ENCODE peak calls at places on chromosomes 6 and 20, in six cellular contexts. U is activated B cell treated with CpG ODN at 0.5 μM for 24 hours, C is body of pancreas, B is upper lobe of left lung, S is upper lobe of right lung, T is GM12865. G is an unnamed sample.

GRCh38 chr20:23517719-23518118 is 26.8 kb downstream of the CST8 start:
- DNase-seq in U (no peak), C (no peak), B (no peak), S (no peak), T (no peak), G (no peak)

GRCh38 chr20:853406-853996 is 20.0 kb downstream of the FAM110A start:
- DNase-seq in U (no peak), C (no peak), B (no peak), S (no peak), T (no peak), G (no peak)

GRCh38 chr20:13338097-13338661 is 117.1 kb downstream of the ISM1 start:
- DNase-seq in U (no peak), C (no peak), B (no peak), S (no peak), T (no peak), G (no peak)

GRCh38 chr6:124869412-124869811 is 92.8 kb upstream of the RNF217 start:
- DNase-seq in U (no peak), C (no peak), B (no peak), S (no peak), T (no peak), G (no peak)

GRCh38 chr20:37529968-37530600 is 2.4 kb upstream of the BLCAP start:
- DNase-seq in U (no peak), C (no peak), B (no peak), S (no peak), T (no peak), G (peak; percentile 35)

GRCh38 chr6:38522322-38522721 is 117.4 kb downstream of the BTBD9 start:
- DNase-seq in U (no peak), C (peak; percentile 20), B (no peak), S (no peak), T (no peak), G (no peak)

GRCh38 chr6:32566957-32567356 is 22.7 kb downstream of the HLA-DRB1 start:
- DNase-seq in U (no peak), C (no peak), B (no peak), S (no peak), T (no peak), G (no peak)

GRCh38 chr20:62952373-62953166 is at the start of gene SLC17A9:
- DNase-seq in U (peak; percentile 76), C (peak; percentile 65), B (peak; percentile 89), S (peak; percentile 93), T (peak; percentile 92), G (peak; percentile 44)

GRCh38 chr6:43310137-43310536 is 1.5 kb upstream of the CRIP3 start:
- DNase-seq in U (no peak), C (no peak), B (no peak), S (no peak), T (no peak), G (no peak)

GRCh38 chr6:154606860-154607259 is 96.4 kb upstream of the CNKSR3 start:
- DNase-seq in U (no peak), C (no peak), B (no peak), S (no peak), T (no peak), G (no peak)

GRCh38 chr20:5657190-5657872 is 92.9 kb upstream of the SHLD1 start:
- DNase-seq in U (no peak), C (peak; percentile 70), B (peak; percentile 68), S (no peak), T (no peak), G (no peak)

GRCh38 chr6:1495344-1495743 is 106.0 kb downstream of the FOXF2 start:
- DNase-seq in U (no peak), C (no peak), B (no peak), S (no peak), T (no peak), G (no peak)

GRCh38 chr6:138105880-138106664 is 1.1 kb downstream of the PERP start:
- DNase-seq in U (no peak), C (no peak), B (no peak), S (no peak), T (no peak), G (no peak)

GRCh38 chr6:76043690-76044089 is 28.8 kb downstream of the IMPG1 start:
- DNase-seq in U (no peak), C (no peak), B (no peak), S (no peak), T (no peak), G (no peak)

GRCh38 chr6:159126590-159126989 is 42.6 kb upstream of the FNDC1 start:
- DNase-seq in U (no peak), C (no peak), B (no peak), S (no peak), T (no peak), G (no peak)

GRCh38 chr6:159127701-159128100 is 41.5 kb upstream of the FNDC1 start:
- DNase-seq in U (no peak), C (no peak), B (no peak), S (no peak), T (no peak), G (no peak)

GRCh38 chr6:159125977-159126376 is 43.2 kb upstream of the FNDC1 start:
- DNase-seq in U (no peak), C (no peak), B (no peak), S (no peak), T (no peak), G (no peak)

GRCh38 chr6:159121387-159121955 is 47.7 kb upstream of the FNDC1 start:
- DNase-seq in U (no peak), C (no peak), B (no peak), S (no peak), T (no peak), G (no peak)

GRCh38 chr6:159125014-159125609 is 44.1 kb upstream of the FNDC1 start:
- DNase-seq in U (no peak), C (no peak), B (no peak), S (no peak), T (no peak), G (no peak)
- TF ChIP-seq CTCF in U (no peak), C (no peak), B (no peak), S (peak; percentile 29), T (no peak), G (peak; percentile 49)

GRCh38 chr6:35178012-35178411 is 35.7 kb upstream of the SCUBE3 start:
- DNase-seq in U (no peak), C (no peak), B (no peak), S (no peak), T (no peak), G (no peak)

GRCh38 chr6:35177586-35177985 is 36.2 kb upstream of the SCUBE3 start:
- DNase-seq in U (no peak), C (no peak), B (no peak), S (no peak), T (no peak), G (no peak)

GRCh38 chr6:35177139-35177538 is 36.0 kb upstream of the TCP11 start:
- DNase-seq in U (no peak), C (no peak), B (no peak), S (no peak), T (no peak), G (no peak)

GRCh38 chr6:35181313-35181932 is 32.3 kb upstream of the SCUBE3 start:
- DNase-seq in U (no peak), C (no peak), B (peak; percentile 66), S (no peak), T (no peak), G (no peak)

GRCh38 chr6:35178932-35179832 is 34.6 kb upstream of the SCUBE3 start:
- DNase-seq in U (no peak), C (no peak), B (no peak), S (no peak), T (peak; percentile 73), G (no peak)
- TF ChIP-seq CTCF in U (no peak), C (no peak), B (no peak), S (no peak), T (peak; percentile 26), G (no peak)

GRCh38 chr20:20130399-20130798 is 78.1 kb downstream of the CFAP61 start:
- DNase-seq in U (no peak), C (no peak), B (no peak), S (no peak), T (peak; percentile 18), G (no peak)
- TF ChIP-seq CTCF in U (no peak), C (peak; percentile 8), B (no peak), S (no peak), T (peak; percentile 34), G (no peak)

GRCh38 chr6:108557494-108558371 is 3.0 kb upstream of the FOXO3 start:
- DNase-seq in U (peak; percentile 64), C (peak; percentile 82), B (peak; percentile 82), S (peak; percentile 90), T (peak; percentile 77), G (peak; percentile 86)
- TF ChIP-seq CTCF in U (no peak), C (peak; percentile 22), B (no peak), S (no peak), T (no peak), G (no peak)

G was measured in CD8-positive, alpha-beta T cell.